ENCODE peak calls at places on chromosomes 1 and 21, in seven cellular contexts. C is right atrium auricular region, O is fibroblast of lung, D is small intestine, X is thoracic aorta, S is neural progenitor cell, A is sigmoid colon. N is an unnamed sample. For H3K4me1, the result is how much of the 10 kb centered on the place peaks cover.

GRCh38 chr1:226686440-226687436 is 52.3 kb downstream of the ITPKB start:
- DNase-seq in D (no peak), S (no peak), C (no peak), O (no peak), A (peak), X (no peak), N (no peak)

GRCh38 chr21:20254964-20255363 is 743.2 kb upstream of the NCAM2 start:
- DNase-seq in X (no peak), C (no peak), D (no peak), A (no peak), S (no peak), O (no peak), N (no peak)

GRCh38 chr1:85607126-85607912 is 26.8 kb downstream of the CCN1 start:
- DNase-seq in C (no peak), X (no peak), A (no peak), O (peak), S (peak), D (peak), N (no peak)

GRCh38 chr1:57874426-57874825 is 450.6 kb upstream of the DAB1 start:
- DNase-seq in C (no peak), D (no peak), O (peak), X (no peak), S (no peak), A (no peak), N (no peak)

GRCh38 chr1:245031041-245031440 is 123.7 kb upstream of the KIF26B start:
- DNase-seq in O (no peak), A (no peak), X (no peak), D (no peak), S (no peak), C (no peak), N (no peak)

GRCh38 chr1:201904579-201904978 is 15.9 kb downstream of the SHISA4 start:
- DNase-seq in O (peak), A (peak), X (peak), S (peak), C (no peak), D (no peak), N (no peak)

GRCh38 chr1:154966111-154966510 is 4.4 kb downstream of the SHC1 start:
- DNase-seq in S (no peak), D (no peak), C (no peak), A (no peak), X (no peak), O (no peak), N (no peak)

GRCh38 chr1:111417755-111418154 is 9.8 kb downstream of the OVGP1 start:
- DNase-seq in O (no peak), C (no peak), A (no peak), S (no peak), X (no peak), D (no peak), N (no peak)

GRCh38 chr1:78274814-78275213 is 216.0 kb upstream of the PTGFR start:
- DNase-seq in A (no peak), X (no peak), S (no peak), C (no peak), D (no peak), O (peak), N (no peak)

GRCh38 chr1:18322353-18323032 is 158.2 kb upstream of the KLHDC7A start:
- DNase-seq in O (no peak), A (no peak), C (no peak), X (no peak), D (no peak), S (peak), N (no peak)

GRCh38 chr1:246742396-246742795 is 18.2 kb downstream of the SCCPDH start:
- DNase-seq in D (no peak), O (no peak), X (no peak), S (no peak), C (no peak), A (no peak), N (no peak)

GRCh38 chr1:47950481-47950880 is 46.7 kb downstream of the TRABD2B start:
- DNase-seq in C (no peak), S (no peak), X (no peak), A (no peak), O (no peak), D (no peak), N (no peak)

GRCh38 chr1:78091215-78091813 is 45.5 kb downstream of the GIPC2 start:
- DNase-seq in S (peak), A (no peak), O (no peak), C (no peak), D (no peak), X (no peak), N (no peak)

GRCh38 chr1:67713071-67713806 is 28.2 kb downstream of the GADD45A start:
- DNase-seq in O (peak), A (no peak), X (no peak), C (no peak), D (peak), S (no peak), N (no peak)

GRCh38 chr1:230010618-230011332 is 56.3 kb upstream of the GALNT2 start:
- DNase-seq in C (no peak), D (no peak), S (no peak), A (no peak), O (peak), X (no peak), N (no peak)

GRCh38 chr1:208201241-208201640 is 42.9 kb downstream of the PLXNA2 start:
- DNase-seq in X (peak), D (peak), S (no peak), A (no peak), O (peak), C (peak), N (no peak)

GRCh38 chr1:160256396-160257046 is 5.8 kb downstream of the DCAF8 start:
- DNase-seq in O (peak), C (no peak), S (no peak), X (no peak), D (no peak), A (no peak), N (no peak)

GRCh38 chr1:32895325-32896215 is 5.6 kb downstream of the TMEM54 start:
- DNase-seq in X (no peak), D (no peak), O (no peak), A (peak), S (no peak), C (no peak), N (no peak)

GRCh38 chr1:200334661-200335256 is 75.1 kb downstream of the ZNF281 start:
- DNase-seq in X (no peak), D (no peak), A (no peak), C (no peak), O (no peak), S (no peak), N (no peak)

DNA sequence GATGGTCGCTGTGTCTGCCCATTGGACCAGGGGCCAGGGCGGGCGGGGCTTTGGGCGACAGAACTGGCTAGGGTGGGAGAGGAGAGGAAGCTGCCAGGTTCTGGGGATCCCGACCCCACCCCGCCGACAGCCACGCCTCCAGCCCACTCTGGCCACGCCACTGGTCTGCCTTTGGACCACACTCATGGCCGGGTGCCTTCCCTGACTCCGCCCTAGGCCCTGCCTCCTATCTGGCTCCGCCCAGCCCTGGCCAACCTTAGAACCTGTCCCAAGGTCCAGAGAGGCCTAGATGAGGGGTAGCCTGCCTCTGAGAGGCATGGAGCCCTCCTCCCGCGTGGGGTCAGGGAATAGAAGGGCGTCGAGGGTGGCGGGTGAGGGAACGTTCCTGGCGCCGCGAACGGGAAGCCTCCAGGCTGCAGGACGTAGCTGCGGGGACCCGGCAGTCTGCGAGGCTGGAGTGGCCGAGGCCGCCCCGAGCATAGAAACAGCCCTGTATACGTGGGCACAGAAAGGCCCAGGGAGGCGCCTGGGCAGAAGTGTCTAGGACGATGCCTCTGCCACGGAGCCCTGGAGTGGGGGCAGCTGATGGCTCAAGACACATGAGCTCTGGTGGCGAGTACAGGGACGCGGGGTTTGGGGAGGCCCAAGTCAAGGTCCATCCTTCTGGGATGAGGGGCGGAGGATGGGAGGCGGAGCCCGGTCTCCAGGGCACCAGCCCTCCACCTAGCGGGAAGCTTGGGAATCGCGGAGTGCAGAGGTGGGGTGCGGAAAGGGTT is 11.5 kb upstream of the COL16A1 start:
- DNase-seq in X (peak), C (peak), O (peak), A (peak), D (peak), S (peak), N (no peak)
- H3K4me1 ChIP-seq in X (under half), C (under half), O (under half), A (under half), D (under half), S (under half), N (under half)

GRCh38 chr21:28207776-28208175 is 784.9 kb downstream of the LTN1 start:
- DNase-seq in D (no peak), S (no peak), X (no peak), A (no peak), O (peak), C (no peak), N (no peak)
- H3K27ac ChIP-seq in D (no peak), S (no peak), X (no peak), A (peak), O (peak), C (no peak), N (no peak)

GRCh38 chr1:219439376-219439775 is 173.5 kb downstream of the ZC3H11B start:
- DNase-seq in C (no peak), S (no peak), X (no peak), O (peak), D (no peak), A (no peak), N (no peak)
- H3K4me1 ChIP-seq in C (under half), S (under half), X (under half), O (under half), D (under half), A (under half), N (under half)

GRCh38 chr1:93805027-93805426 is 74.0 kb downstream of the DNTTIP2 start:
- DNase-seq in A (no peak), O (peak), S (no peak), X (no peak), C (no peak), D (no peak), N (no peak)
- H3K27ac ChIP-seq in A (peak), O (peak), S (no peak), X (peak), C (peak), D (no peak), N (no peak)